ENCODE peak calls at places on chromosomes 1 and 21, in nine cellular contexts. One of them, this sample, is unnamed.

GRCh38 chr1:3775498-3776230 is 3.1 kb downstream of the SMIM1 start:
- DNase-seq in H54: peak
- DNase-seq in A549: peak
- DNase-seq in fibroblast of lung: peak
- DNase-seq in D721Med: no peak
- DNase-seq in dorsolateral prefrontal cortex: no peak
- DNase-seq in hepatic stellate cell: peak
- DNase-seq in fibroblast of gingiva: peak
- DNase-seq in activated CD4-positive, alpha-beta T cell treated with anti-CD3 and anti-CD28 coated beads, Interleukin-2, amount 50 U/mL, for 1 hour: peak
- DNase-seq in this sample: peak

GRCh38 chr1:29379438-29380073 is 143.2 kb downstream of the PTPRU start:
- DNase-seq in H54: no peak
- DNase-seq in A549: no peak
- DNase-seq in fibroblast of lung: peak
- DNase-seq in D721Med: peak
- DNase-seq in dorsolateral prefrontal cortex: no peak
- DNase-seq in hepatic stellate cell: no peak
- DNase-seq in fibroblast of gingiva: no peak
- DNase-seq in activated CD4-positive, alpha-beta T cell treated with anti-CD3 and anti-CD28 coated beads, Interleukin-2, amount 50 U/mL, for 1 hour: no peak
- DNase-seq in this sample: no peak

GRCh38 chr21:21003701-21004100 is 5.5 kb downstream of the NCAM2 start:
- DNase-seq in H54: no peak
- DNase-seq in A549: no peak
- DNase-seq in fibroblast of lung: peak
- DNase-seq in D721Med: no peak
- DNase-seq in dorsolateral prefrontal cortex: no peak
- DNase-seq in hepatic stellate cell: no peak
- DNase-seq in fibroblast of gingiva: peak
- DNase-seq in activated CD4-positive, alpha-beta T cell treated with anti-CD3 and anti-CD28 coated beads, Interleukin-2, amount 50 U/mL, for 1 hour: no peak
- DNase-seq in this sample: no peak

GRCh38 chr1:156160744-156161181 is 7.4 kb downstream of the SEMA4A start:
- DNase-seq in H54: no peak
- DNase-seq in A549: no peak
- DNase-seq in fibroblast of lung: peak
- DNase-seq in D721Med: peak
- DNase-seq in dorsolateral prefrontal cortex: peak
- DNase-seq in hepatic stellate cell: peak
- DNase-seq in fibroblast of gingiva: peak
- DNase-seq in activated CD4-positive, alpha-beta T cell treated with anti-CD3 and anti-CD28 coated beads, Interleukin-2, amount 50 U/mL, for 1 hour: peak
- DNase-seq in this sample: peak

GRCh38 chr1:202163281-202164270 is 3.2 kb upstream of the PTPN7 start:
- DNase-seq in H54: no peak
- DNase-seq in A549: no peak
- DNase-seq in fibroblast of lung: no peak
- DNase-seq in D721Med: no peak
- DNase-seq in dorsolateral prefrontal cortex: no peak
- DNase-seq in hepatic stellate cell: no peak
- DNase-seq in fibroblast of gingiva: no peak
- DNase-seq in activated CD4-positive, alpha-beta T cell treated with anti-CD3 and anti-CD28 coated beads, Interleukin-2, amount 50 U/mL, for 1 hour: no peak
- DNase-seq in this sample: no peak

GRCh38 chr1:238681021-238681420 is 705.3 kb upstream of the CHRM3 start:
- DNase-seq in H54: no peak
- DNase-seq in A549: no peak
- DNase-seq in fibroblast of lung: peak
- DNase-seq in D721Med: no peak
- DNase-seq in dorsolateral prefrontal cortex: no peak
- DNase-seq in hepatic stellate cell: peak
- DNase-seq in fibroblast of gingiva: peak
- DNase-seq in activated CD4-positive, alpha-beta T cell treated with anti-CD3 and anti-CD28 coated beads, Interleukin-2, amount 50 U/mL, for 1 hour: no peak
- DNase-seq in this sample: no peak

GRCh38 chr1:158818560-158818959 is 12.6 kb upstream of the MNDA start:
- DNase-seq in H54: no peak
- DNase-seq in A549: no peak
- DNase-seq in fibroblast of lung: no peak
- DNase-seq in D721Med: no peak
- DNase-seq in dorsolateral prefrontal cortex: no peak
- DNase-seq in hepatic stellate cell: no peak
- DNase-seq in fibroblast of gingiva: no peak
- DNase-seq in activated CD4-positive, alpha-beta T cell treated with anti-CD3 and anti-CD28 coated beads, Interleukin-2, amount 50 U/mL, for 1 hour: no peak
- DNase-seq in this sample: no peak

GRCh38 chr1:114330451-114330983 is 176.8 kb upstream of the SYT6 start:
- DNase-seq in H54: no peak
- DNase-seq in A549: no peak
- DNase-seq in fibroblast of lung: no peak
- DNase-seq in D721Med: no peak
- DNase-seq in dorsolateral prefrontal cortex: no peak
- DNase-seq in hepatic stellate cell: no peak
- DNase-seq in fibroblast of gingiva: no peak
- DNase-seq in activated CD4-positive, alpha-beta T cell treated with anti-CD3 and anti-CD28 coated beads, Interleukin-2, amount 50 U/mL, for 1 hour: no peak
- DNase-seq in this sample: no peak

GRCh38 chr1:89085781-89086180 is 20.8 kb upstream of the GBP1 start:
- DNase-seq in H54: peak
- DNase-seq in A549: no peak
- DNase-seq in fibroblast of lung: peak
- DNase-seq in D721Med: no peak
- DNase-seq in dorsolateral prefrontal cortex: no peak
- DNase-seq in hepatic stellate cell: peak
- DNase-seq in fibroblast of gingiva: peak
- DNase-seq in activated CD4-positive, alpha-beta T cell treated with anti-CD3 and anti-CD28 coated beads, Interleukin-2, amount 50 U/mL, for 1 hour: peak
- DNase-seq in this sample: peak

GRCh38 chr1:59506952-59507351 is 210.1 kb downstream of the FGGY start:
- DNase-seq in H54: no peak
- DNase-seq in A549: no peak
- DNase-seq in fibroblast of lung: peak
- DNase-seq in D721Med: no peak
- DNase-seq in dorsolateral prefrontal cortex: no peak
- DNase-seq in hepatic stellate cell: no peak
- DNase-seq in fibroblast of gingiva: peak
- DNase-seq in activated CD4-positive, alpha-beta T cell treated with anti-CD3 and anti-CD28 coated beads, Interleukin-2, amount 50 U/mL, for 1 hour: no peak
- DNase-seq in this sample: no peak

GRCh38 chr1:29415156-29415830 is 179.0 kb downstream of the PTPRU start:
- DNase-seq in H54: no peak
- DNase-seq in A549: peak
- DNase-seq in fibroblast of lung: peak
- DNase-seq in D721Med: no peak
- DNase-seq in dorsolateral prefrontal cortex: no peak
- DNase-seq in hepatic stellate cell: no peak
- DNase-seq in fibroblast of gingiva: no peak
- DNase-seq in activated CD4-positive, alpha-beta T cell treated with anti-CD3 and anti-CD28 coated beads, Interleukin-2, amount 50 U/mL, for 1 hour: no peak
- DNase-seq in this sample: no peak

GRCh38 chr1:109500886-109501285 is 7.0 kb downstream of the CYB561D1 start:
- DNase-seq in H54: no peak
- DNase-seq in A549: no peak
- DNase-seq in fibroblast of lung: peak
- DNase-seq in D721Med: no peak
- DNase-seq in dorsolateral prefrontal cortex: no peak
- DNase-seq in hepatic stellate cell: peak
- DNase-seq in fibroblast of gingiva: peak
- DNase-seq in activated CD4-positive, alpha-beta T cell treated with anti-CD3 and anti-CD28 coated beads, Interleukin-2, amount 50 U/mL, for 1 hour: no peak
- DNase-seq in this sample: no peak

GRCh38 chr1:105343317-105343716 is 1593.6 kb downstream of the AMY1C start:
- DNase-seq in H54: no peak
- DNase-seq in A549: no peak
- DNase-seq in fibroblast of lung: no peak
- DNase-seq in D721Med: no peak
- DNase-seq in dorsolateral prefrontal cortex: no peak
- DNase-seq in hepatic stellate cell: no peak
- DNase-seq in fibroblast of gingiva: no peak
- DNase-seq in activated CD4-positive, alpha-beta T cell treated with anti-CD3 and anti-CD28 coated beads, Interleukin-2, amount 50 U/mL, for 1 hour: no peak
- DNase-seq in this sample: no peak

GRCh38 chr1:50651476-50652263 is 228.4 kb upstream of the DMRTA2 start:
- DNase-seq in H54: no peak
- DNase-seq in A549: no peak
- DNase-seq in fibroblast of lung: no peak
- DNase-seq in D721Med: no peak
- DNase-seq in dorsolateral prefrontal cortex: no peak
- DNase-seq in hepatic stellate cell: no peak
- DNase-seq in fibroblast of gingiva: no peak
- DNase-seq in activated CD4-positive, alpha-beta T cell treated with anti-CD3 and anti-CD28 coated beads, Interleukin-2, amount 50 U/mL, for 1 hour: no peak
- DNase-seq in this sample: no peak

GRCh38 chr1:96522927-96523326 is 198.7 kb upstream of the PTBP2 start:
- DNase-seq in H54: no peak
- DNase-seq in A549: no peak
- DNase-seq in fibroblast of lung: peak
- DNase-seq in D721Med: no peak
- DNase-seq in dorsolateral prefrontal cortex: no peak
- DNase-seq in hepatic stellate cell: no peak
- DNase-seq in fibroblast of gingiva: peak
- DNase-seq in activated CD4-positive, alpha-beta T cell treated with anti-CD3 and anti-CD28 coated beads, Interleukin-2, amount 50 U/mL, for 1 hour: no peak
- DNase-seq in this sample: no peak

GRCh38 chr21:41346758-41347157 is 15.1 kb upstream of the MX2 start:
- DNase-seq in H54: no peak
- DNase-seq in A549: no peak
- DNase-seq in fibroblast of lung: no peak
- DNase-seq in D721Med: no peak
- DNase-seq in dorsolateral prefrontal cortex: no peak
- DNase-seq in hepatic stellate cell: no peak
- DNase-seq in fibroblast of gingiva: no peak
- DNase-seq in activated CD4-positive, alpha-beta T cell treated with anti-CD3 and anti-CD28 coated beads, Interleukin-2, amount 50 U/mL, for 1 hour: no peak
- DNase-seq in this sample: no peak

GRCh38 chr1:25065246-25066238 is 135.5 kb upstream of the RUNX3 start:
- DNase-seq in H54: no peak
- DNase-seq in A549: no peak
- DNase-seq in fibroblast of lung: peak
- DNase-seq in D721Med: no peak
- DNase-seq in dorsolateral prefrontal cortex: no peak
- DNase-seq in hepatic stellate cell: no peak
- DNase-seq in fibroblast of gingiva: peak
- DNase-seq in activated CD4-positive, alpha-beta T cell treated with anti-CD3 and anti-CD28 coated beads, Interleukin-2, amount 50 U/mL, for 1 hour: no peak
- DNase-seq in this sample: no peak

GRCh38 chr1:210816136-210816535 is 317.8 kb downstream of the KCNH1 start:
- DNase-seq in H54: no peak
- DNase-seq in A549: no peak
- DNase-seq in fibroblast of lung: no peak
- DNase-seq in D721Med: no peak
- DNase-seq in dorsolateral prefrontal cortex: no peak
- DNase-seq in hepatic stellate cell: no peak
- DNase-seq in fibroblast of gingiva: no peak
- DNase-seq in activated CD4-positive, alpha-beta T cell treated with anti-CD3 and anti-CD28 coated beads, Interleukin-2, amount 50 U/mL, for 1 hour: no peak
- DNase-seq in this sample: no peak

GRCh38 chr1:58447047-58447446 is 99.5 kb downstream of the OMA1 start:
- DNase-seq in H54: no peak
- DNase-seq in A549: no peak
- DNase-seq in fibroblast of lung: no peak
- DNase-seq in D721Med: no peak
- DNase-seq in dorsolateral prefrontal cortex: no peak
- DNase-seq in hepatic stellate cell: no peak
- DNase-seq in fibroblast of gingiva: no peak
- DNase-seq in activated CD4-positive, alpha-beta T cell treated with anti-CD3 and anti-CD28 coated beads, Interleukin-2, amount 50 U/mL, for 1 hour: no peak
- DNase-seq in this sample: no peak

GRCh38 chr21:36069713-36070573 is at the start of gene CBR1:
- DNase-seq in H54: peak
- DNase-seq in A549: peak
- DNase-seq in fibroblast of lung: peak
- DNase-seq in D721Med: no peak
- DNase-seq in dorsolateral prefrontal cortex: peak
- DNase-seq in hepatic stellate cell: peak
- DNase-seq in fibroblast of gingiva: peak
- DNase-seq in activated CD4-positive, alpha-beta T cell treated with anti-CD3 and anti-CD28 coated beads, Interleukin-2, amount 50 U/mL, for 1 hour: peak
- DNase-seq in this sample: peak

GRCh38 chr1:103336376-103336775 is 189.1 kb upstream of the RNPC3 start:
- DNase-seq in H54: no peak
- DNase-seq in A549: no peak
- DNase-seq in fibroblast of lung: no peak
- DNase-seq in D721Med: no peak
- DNase-seq in dorsolateral prefrontal cortex: no peak
- DNase-seq in hepatic stellate cell: no peak
- DNase-seq in fibroblast of gingiva: no peak
- DNase-seq in activated CD4-positive, alpha-beta T cell treated with anti-CD3 and anti-CD28 coated beads, Interleukin-2, amount 50 U/mL, for 1 hour: no peak
- DNase-seq in this sample: no peak

GRCh38 chr1:178530520-178530919 is 17.6 kb downstream of the TEX35 start:
- DNase-seq in H54: no peak
- DNase-seq in A549: no peak
- DNase-seq in fibroblast of lung: no peak
- DNase-seq in D721Med: no peak
- DNase-seq in dorsolateral prefrontal cortex: no peak
- DNase-seq in hepatic stellate cell: no peak
- DNase-seq in fibroblast of gingiva: no peak
- DNase-seq in activated CD4-positive, alpha-beta T cell treated with anti-CD3 and anti-CD28 coated beads, Interleukin-2, amount 50 U/mL, for 1 hour: no peak
- DNase-seq in this sample: no peak

GRCh38 chr1:27342391-27342777 is 562 bp downstream of the SYTL1 start:
- DNase-seq in H54: no peak
- DNase-seq in A549: no peak
- DNase-seq in fibroblast of lung: no peak
- DNase-seq in D721Med: no peak
- DNase-seq in dorsolateral prefrontal cortex: no peak
- DNase-seq in hepatic stellate cell: no peak
- DNase-seq in fibroblast of gingiva: no peak
- DNase-seq in activated CD4-positive, alpha-beta T cell treated with anti-CD3 and anti-CD28 coated beads, Interleukin-2, amount 50 U/mL, for 1 hour: peak
- DNase-seq in this sample: no peak

GRCh38 chr1:27402349-27402754 is 9.9 kb downstream of the GPR3 start:
- DNase-seq in H54: no peak
- DNase-seq in A549: no peak
- DNase-seq in fibroblast of lung: peak
- DNase-seq in D721Med: no peak
- DNase-seq in dorsolateral prefrontal cortex: peak
- DNase-seq in hepatic stellate cell: peak
- DNase-seq in fibroblast of gingiva: peak
- DNase-seq in activated CD4-positive, alpha-beta T cell treated with anti-CD3 and anti-CD28 coated beads, Interleukin-2, amount 50 U/mL, for 1 hour: peak
- DNase-seq in this sample: peak

GRCh38 chr1:236124965-236125364 is 17.4 kb upstream of the GPR137B start:
- DNase-seq in H54: no peak
- DNase-seq in A549: no peak
- DNase-seq in fibroblast of lung: no peak
- DNase-seq in D721Med: no peak
- DNase-seq in dorsolateral prefrontal cortex: no peak
- DNase-seq in hepatic stellate cell: no peak
- DNase-seq in fibroblast of gingiva: no peak
- DNase-seq in activated CD4-positive, alpha-beta T cell treated with anti-CD3 and anti-CD28 coated beads, Interleukin-2, amount 50 U/mL, for 1 hour: no peak
- DNase-seq in this sample: no peak

GRCh38 chr1:14567056-14567455 is 31.4 kb upstream of the KAZN start:
- DNase-seq in H54: no peak
- DNase-seq in A549: no peak
- DNase-seq in fibroblast of lung: no peak
- DNase-seq in D721Med: no peak
- DNase-seq in dorsolateral prefrontal cortex: no peak
- DNase-seq in hepatic stellate cell: no peak
- DNase-seq in fibroblast of gingiva: no peak
- DNase-seq in activated CD4-positive, alpha-beta T cell treated with anti-CD3 and anti-CD28 coated beads, Interleukin-2, amount 50 U/mL, for 1 hour: no peak
- DNase-seq in this sample: no peak

GRCh38 chr1:245169391-245169790 is 14.6 kb downstream of the KIF26B start:
- DNase-seq in H54: no peak
- DNase-seq in A549: no peak
- DNase-seq in fibroblast of lung: no peak
- DNase-seq in D721Med: no peak
- DNase-seq in dorsolateral prefrontal cortex: no peak
- DNase-seq in hepatic stellate cell: no peak
- DNase-seq in fibroblast of gingiva: no peak
- DNase-seq in activated CD4-positive, alpha-beta T cell treated with anti-CD3 and anti-CD28 coated beads, Interleukin-2, amount 50 U/mL, for 1 hour: no peak
- DNase-seq in this sample: no peak

This sample was measured in colonic mucosa.